ENCODE peak calls at places on chromosomes 6 and 20, in nine cellular contexts. F, D, Y, Z, O, Q, C, L and V are unnamed samples.

GRCh38 chr20:6051505-6051904 is 2.4 kb downstream of the LRRN4 start:
- DNase-seq in F (no peak), D (no peak), Y (no peak), Z (no peak), O (peak; percentile 59), Q (peak; percentile 85), C (no peak), L (peak; percentile 94), V (no peak)

GRCh38 chr6:157822221-157823000 is 635 bp upstream of the SNX9 start:
- DNase-seq in F (no peak), D (no peak), Y (no peak), Z (no peak), O (no peak), Q (no peak), C (peak; percentile 20), L (no peak), V (peak; percentile 20)

GRCh38 chr6:37516076-37516919 is 16.6 kb upstream of the CCDC167 start:
- DNase-seq in F (peak; percentile 92), D (peak; percentile 41), Y (peak; percentile 45), Z (peak; percentile 81), O (no peak), Q (peak; percentile 26), C (peak; percentile 97), L (no peak), V (peak; percentile 90)

GRCh38 chr20:3383878-3384495 is 23.5 kb downstream of the DNAAF9 start:
- DNase-seq in F (no peak), D (no peak), Y (no peak), Z (no peak), O (no peak), Q (no peak), C (peak; percentile 89), L (no peak), V (no peak)

GRCh38 chr20:48210111-48211029 is 425.1 kb upstream of the SULF2 start:
- DNase-seq in F (no peak), D (peak; percentile 28), Y (no peak), Z (no peak), O (no peak), Q (no peak), C (no peak), L (no peak), V (no peak)

GRCh38 chr20:48657426-48658197 is 170.2 kb downstream of the PREX1 start:
- DNase-seq in F (peak; percentile 60), D (peak; percentile 88), Y (peak; percentile 76), Z (peak; percentile 54), O (peak; percentile 45), Q (peak; percentile 59), C (peak; percentile 76), L (peak; percentile 53), V (peak; percentile 49)

GRCh38 chr6:112691289-112691688 is 344.2 kb downstream of the RFPL4B start:
- DNase-seq in F (no peak), D (peak; percentile 12), Y (no peak), Z (no peak), O (peak; percentile 67), Q (peak; percentile 61), C (no peak), L (peak; percentile 97), V (no peak)

GRCh38 chr6:37021356-37022129 is 16.1 kb downstream of the FGD2 start:
- DNase-seq in F (no peak), D (peak; percentile 56), Y (no peak), Z (peak; percentile 58), O (peak; percentile 15), Q (peak; percentile 15), C (peak; percentile 92), L (peak; percentile 34), V (peak; percentile 51)

GRCh38 chr6:149371154-149371553 is 28.9 kb upstream of the SUMO4 start:
- DNase-seq in F (no peak), D (no peak), Y (no peak), Z (no peak), O (no peak), Q (no peak), C (no peak), L (no peak), V (no peak)

GRCh38 chr6:147900191-147900830 is 391.8 kb downstream of the SAMD5 start:
- DNase-seq in F (no peak), D (no peak), Y (no peak), Z (no peak), O (no peak), Q (no peak), C (no peak), L (peak; percentile 2), V (no peak)

GRCh38 chr6:25068866-25069265 is 133.1 kb upstream of the RIPOR2 start:
- DNase-seq in F (no peak), D (no peak), Y (no peak), Z (no peak), O (no peak), Q (no peak), C (no peak), L (no peak), V (no peak)

GRCh38 chr6:113833537-113833936 is 23.6 kb upstream of the MARCKS start:
- DNase-seq in F (no peak), D (no peak), Y (no peak), Z (no peak), O (no peak), Q (peak; percentile 47), C (no peak), L (peak; percentile 87), V (no peak)

GRCh38 chr6:21386744-21387143 is 206.8 kb upstream of the SOX4 start:
- DNase-seq in F (no peak), D (peak; percentile 69), Y (no peak), Z (no peak), O (no peak), Q (no peak), C (no peak), L (no peak), V (no peak)

GRCh38 chr6:108115598-108116058 is 41.1 kb upstream of the OSTM1 start:
- DNase-seq in F (no peak), D (peak; percentile 60), Y (peak; percentile 38), Z (no peak), O (no peak), Q (no peak), C (peak; percentile 25), L (peak; percentile 29), V (no peak)

GRCh38 chr6:102742033-102742432 is 1348.5 kb downstream of the GRIK2 start:
- DNase-seq in F (no peak), D (peak; percentile 24), Y (no peak), Z (no peak), O (no peak), Q (no peak), C (no peak), L (no peak), V (no peak)

GRCh38 chr20:32605167-32605656 is 20.1 kb upstream of the NOL4L start:
- DNase-seq in F (no peak), D (no peak), Y (peak; percentile 25), Z (no peak), O (no peak), Q (no peak), C (no peak), L (no peak), V (no peak)

GRCh38 chr6:35425284-35425683 is 26.9 kb upstream of the FANCE start:
- DNase-seq in F (no peak), D (no peak), Y (no peak), Z (no peak), O (peak; percentile 95), Q (peak; percentile 25), C (no peak), L (peak; percentile 98), V (no peak)

GRCh38 chr6:55445648-55446204 is 118.5 kb downstream of the GFRAL start:
- DNase-seq in F (no peak), D (peak; percentile 57), Y (no peak), Z (no peak), O (no peak), Q (no peak), C (no peak), L (peak; percentile 14), V (no peak)

GRCh38 chr20:39849664-39850063 is 839.4 kb downstream of the MAFB start:
- DNase-seq in F (no peak), D (no peak), Y (peak; percentile 77), Z (no peak), O (peak; percentile 58), Q (peak; percentile 83), C (no peak), L (peak; percentile 95), V (no peak)

GRCh38 chr20:47181056-47181862 is 175.2 kb downstream of the ZMYND8 start:
- DNase-seq in F (peak; percentile 4), D (peak; percentile 66), Y (peak; percentile 38), Z (no peak), O (peak; percentile 47), Q (peak; percentile 83), C (peak; percentile 58), L (peak; percentile 78), V (no peak)

GRCh38 chr20:44909872-44910689 is at the start of gene PABPC1L:
- DNase-seq in F (peak; percentile 59), D (peak; percentile 90), Y (peak; percentile 56), Z (peak; percentile 72), O (no peak), Q (peak; percentile 41), C (peak; percentile 81), L (peak; percentile 63), V (peak; percentile 81)

GRCh38 chr20:62445553-62446340 is 18.4 kb upstream of the RBBP8NL start:
- DNase-seq in F (no peak), D (no peak), Y (no peak), Z (no peak), O (no peak), Q (no peak), C (no peak), L (no peak), V (no peak)

GRCh38 chr20:50551288-50551687 is 41.1 kb downstream of the PTPN1 start:
- DNase-seq in F (no peak), D (no peak), Y (no peak), Z (no peak), O (no peak), Q (no peak), C (peak; percentile 80), L (no peak), V (no peak)

GRCh38 chr6:137076277-137077068 is 31.7 kb upstream of the IL20RA start:
- DNase-seq in F (peak; percentile 32), D (peak; percentile 87), Y (peak; percentile 77), Z (peak; percentile 22), O (peak; percentile 10), Q (peak; percentile 45), C (peak; percentile 67), L (peak; percentile 52), V (peak; percentile 44)

GRCh38 chr6:145315982-145316600 is 419.2 kb downstream of the EPM2A start:
- DNase-seq in F (no peak), D (peak; percentile 91), Y (no peak), Z (no peak), O (no peak), Q (no peak), C (no peak), L (no peak), V (no peak)

GRCh38 chr6:51968265-51968664 is 119.1 kb downstream of the PKHD1 start:
- DNase-seq in F (peak; percentile 36), D (no peak), Y (no peak), Z (no peak), O (no peak), Q (no peak), C (no peak), L (no peak), V (no peak)

GRCh38 chr6:144214622-144215401 is 64.5 kb downstream of the STX11 start:
- DNase-seq in F (no peak), D (no peak), Y (no peak), Z (no peak), O (no peak), Q (no peak), C (no peak), L (no peak), V (no peak)

GRCh38 chr6:158184598-158184997 is 16.4 kb downstream of the GTF2H5 start:
- DNase-seq in F (no peak), D (no peak), Y (no peak), Z (no peak), O (no peak), Q (no peak), C (no peak), L (peak; percentile 47), V (no peak)

GRCh38 chr20:50625986-50626677 is 65.2 kb downstream of the RIPOR3 start:
- DNase-seq in F (no peak), D (peak; percentile 91), Y (no peak), Z (no peak), O (no peak), Q (peak; percentile 40), C (peak; percentile 15), L (peak; percentile 23), V (no peak)

GRCh38 chr20:45100563-45101245 is at the start of gene KCNS1:
- DNase-seq in F (no peak), D (peak; percentile 28), Y (peak; percentile 53), Z (no peak), O (no peak), Q (no peak), C (no peak), L (peak; percentile 30), V (no peak)

GRCh38 chr6:155708100-155708499 is 252.5 kb upstream of the NOX3 start:
- DNase-seq in F (no peak), D (peak; percentile 6), Y (no peak), Z (no peak), O (no peak), Q (no peak), C (peak; percentile 14), L (no peak), V (no peak)